ENCODE peak calls at places on chromosomes 13 and 19, in four cellular contexts. X is GM23248, W is AG09309, B is small intestine. J is an unnamed sample.

GRCh38 chr13:44306401-44307192 is 67.0 kb upstream of the SERP2 start:
- DNase-seq in X (peak), B (peak), W (peak), J (peak)

GRCh38 chr13:95226932-95227718 is 74.1 kb downstream of the ABCC4 start:
- DNase-seq in B (no peak), W (no peak), X (no peak), J (no peak)

GRCh38 chr19:11578342-11579142 is 1.1 kb upstream of the ACP5 start:
- DNase-seq in B (peak), W (no peak), X (no peak), J (no peak)

GRCh38 chr19:40191836-40192646 is 815 bp downstream of the MAP3K10 start:
- DNase-seq in X (peak), B (no peak), W (no peak), J (peak)

GRCh38 chr13:42707596-42707995 is 73.8 kb upstream of the FAM216B start:
- DNase-seq in W (no peak), B (no peak), X (peak), J (peak)

GRCh38 chr19:45172611-45173208 is 5.3 kb downstream of the TRAPPC6A start:
- DNase-seq in W (no peak), B (no peak), X (no peak), J (no peak)

GRCh38 chr19:38710416-38710702 is 33.9 kb downstream of the CAPN12 start:
- DNase-seq in X (no peak), W (no peak), B (no peak), J (no peak)

GRCh38 chr19:2167896-2168618 is 4.3 kb downstream of the DOT1L start:
- DNase-seq in W (no peak), B (no peak), X (peak), J (peak)

GRCh38 chr13:113584205-113584869 is at the start of gene TFDP1:
- DNase-seq in W (peak), B (peak), X (peak), J (peak)

GRCh38 chr13:48431987-48432615 is 19.2 kb upstream of the LPAR6 start:
- DNase-seq in B (no peak), W (no peak), X (peak), J (peak)

GRCh38 chr19:38723606-38724379 is 20.5 kb downstream of the CAPN12 start:
- DNase-seq in X (no peak), B (no peak), W (no peak), J (no peak)

GRCh38 chr19:54178581-54179261 is 5.8 kb upstream of the TMC4 start:
- DNase-seq in W (no peak), B (no peak), X (peak), J (no peak)

GRCh38 chr13:94382520-94382919 is 97.0 kb downstream of the DCT start:
- DNase-seq in X (no peak), B (no peak), W (no peak), J (no peak)

GRCh38 chr19:38949580-38950367 is 19.0 kb downstream of the MRPS12 start:
- DNase-seq in W (no peak), X (peak), B (peak), J (peak)

GRCh38 chr13:99275093-99275469 is 16.9 kb upstream of the GPR18 start:
- DNase-seq in B (peak), X (peak), W (peak), J (peak)

GRCh38 chr13:77143325-77143907 is 116.5 kb upstream of the FBXL3 start:
- DNase-seq in B (peak), X (peak), W (no peak), J (peak)

GRCh38 chr13:30331331-30331771 is 24.0 kb upstream of the KATNAL1 start:
- DNase-seq in B (no peak), W (no peak), X (peak), J (no peak)

GRCh38 chr19:19485161-19485997 is 30.0 kb downstream of the TSSK6 start:
- DNase-seq in B (no peak), W (no peak), X (peak), J (peak)

GRCh38 chr13:107296804-107297203 is 728.9 kb upstream of the ARGLU1 start:
- DNase-seq in X (peak), W (no peak), B (no peak), J (no peak)

GRCh38 chr19:29098091-29098490 is 114.9 kb downstream of the UQCRFS1 start:
- DNase-seq in W (no peak), X (no peak), B (no peak), J (no peak)

GRCh38 chr19:7923295-7924191 is 2.4 kb downstream of the CTXN1 start:
- DNase-seq in B (no peak), W (no peak), X (no peak), J (no peak)

GRCh38 chr19:13215572-13216380 is 65.6 kb downstream of the IER2 start:
- DNase-seq in B (peak), W (no peak), X (peak), J (no peak)

GRCh38 chr13:30725331-30726085 is 9.8 kb upstream of the ALOX5AP start:
- DNase-seq in B (no peak), X (peak), W (no peak), J (no peak)